ENCODE peak calls at places on chromosomes 12 and 14, in five cellular contexts. C, Z, V, N and B are unnamed samples.

GRCh38 chr12:52263761-52264434 is 10.5 kb upstream of the KRT86 start:
- DNase-seq in V (no peak), C (no peak), Z (no peak), N (no peak), B (no peak)

GRCh38 chr14:68394719-68395117 is 398.1 kb downstream of the ZFP36L1 start:
- DNase-seq in Z (no peak), V (no peak), N (no peak), C (peak), B (no peak)

GRCh38 chr12:126481688-126482087 is 1416.5 kb downstream of the AACS start:
- DNase-seq in C (no peak), Z (no peak), N (no peak), V (no peak), B (no peak)

GRCh38 chr12:12700249-12700648 is 4.3 kb upstream of the GPR19 start:
- DNase-seq in C (no peak), Z (no peak), N (no peak), V (no peak), B (no peak)

GRCh38 chr14:33934043-33934750 is 16.7 kb downstream of the EGLN3 start:
- DNase-seq in N (no peak), C (no peak), Z (no peak), V (no peak), B (no peak)

GRCh38 chr12:34300376-34301250 is 278.3 kb downstream of the ALG10 start:
- DNase-seq in V (no peak), Z (no peak), N (no peak), C (no peak), B (no peak)

GRCh38 chr12:32217354-32218310 is 111.0 kb downstream of the BICD1 start:
- DNase-seq in C (no peak), N (peak), V (peak), Z (peak), B (peak)

GRCh38 chr12:93894391-93895095 is 217.4 kb downstream of the CRADD start:
- DNase-seq in Z (no peak), C (peak), V (peak), N (peak), B (no peak)

GRCh38 chr12:23473071-23473470 is 476.4 kb downstream of the SOX5 start:
- DNase-seq in Z (no peak), N (no peak), C (no peak), V (no peak), B (no peak)

GRCh38 chr14:28603606-28604005 is 163.0 kb upstream of the FOXG1 start:
- DNase-seq in C (no peak), N (no peak), V (peak), Z (no peak), B (no peak)

GRCh38 chr14:92690171-92691011 is 58.0 kb downstream of the LGMN start:
- DNase-seq in N (peak), Z (peak), C (no peak), V (peak), B (no peak)

GRCh38 chr12:45186762-45187161 is 29.1 kb upstream of the ANO6 start:
- DNase-seq in C (no peak), Z (no peak), N (no peak), V (no peak), B (no peak)

GRCh38 chr12:6613015-6613775 is 6.0 kb upstream of the CHD4 start:
- DNase-seq in V (peak), C (peak), Z (no peak), N (peak), B (no peak)

GRCh38 chr12:57112492-57113294 is 1.5 kb upstream of the STAT6 start:
- DNase-seq in C (no peak), Z (no peak), V (no peak), N (no peak), B (no peak)

GRCh38 chr12:19222566-19222965 is 93.0 kb downstream of the PLEKHA5 start:
- DNase-seq in N (no peak), Z (no peak), C (no peak), V (no peak), B (no peak)

GRCh38 chr12:89650239-89650638 is 58.4 kb downstream of the ATP2B1 start:
- DNase-seq in C (no peak), N (peak), V (peak), Z (no peak), B (no peak)

GRCh38 chr12:751828-752672 is at the start of gene WNK1:
- DNase-seq in N (peak), V (peak), C (peak), Z (peak), B (peak)

GRCh38 chr12:88416786-88417185 is 163.5 kb downstream of the KITLG start:
- DNase-seq in V (peak), Z (no peak), N (no peak), C (no peak), B (no peak)

GRCh38 chr12:57759360-57759980 is 4.6 kb downstream of the MARCHF9 start:
- DNase-seq in C (no peak), V (peak), Z (no peak), N (no peak), B (no peak)

GRCh38 chr14:72450473-72451044 is 443.3 kb downstream of the DPF3 start:
- DNase-seq in Z (no peak), C (no peak), V (no peak), N (no peak), B (no peak)

GRCh38 chr12:1606021-1606622 is 11.7 kb upstream of the FBXL14 start:
- DNase-seq in C (peak), Z (peak), N (peak), V (peak), B (peak)

GRCh38 chr12:2541805-2542204 is 253.0 kb upstream of the FKBP4 start:
- DNase-seq in V (no peak), C (no peak), Z (no peak), N (no peak), B (no peak)

GRCh38 chr12:94186461-94187237 is 38.3 kb downstream of the PLXNC1 start:
- DNase-seq in Z (peak), N (peak), C (peak), V (peak), B (no peak)

GRCh38 chr12:100986595-100987547 is 192.3 kb downstream of the ANO4 start:
- DNase-seq in V (peak), Z (no peak), C (no peak), N (peak), B (no peak)

GRCh38 chr14:67926821-67927220 is 107.2 kb downstream of the RAD51B start:
- DNase-seq in N (no peak), V (no peak), C (no peak), Z (no peak), B (no peak)

GRCh38 chr14:29724991-29725390 is 202.7 kb downstream of the PRKD1 start:
- DNase-seq in Z (no peak), C (no peak), V (peak), N (peak), B (no peak)

GRCh38 chr12:30753761-30754382 is 879 bp downstream of the CAPRIN2 start:
- DNase-seq in Z (peak), N (peak), V (peak), C (no peak), B (no peak)

GRCh38 chr14:68811161-68811560 is 18.3 kb upstream of the ZFP36L1 start:
- DNase-seq in Z (no peak), V (no peak), N (no peak), C (no peak), B (no peak)

GRCh38 chr14:91400696-91401095 is 16.9 kb downstream of the CCDC88C start:
- DNase-seq in C (no peak), V (peak), Z (no peak), N (peak), B (no peak)

GRCh38 chr14:90381011-90381790 is 15.6 kb upstream of the CALM1 start:
- DNase-seq in Z (no peak), C (no peak), V (peak), N (no peak), B (no peak)

DNA sequence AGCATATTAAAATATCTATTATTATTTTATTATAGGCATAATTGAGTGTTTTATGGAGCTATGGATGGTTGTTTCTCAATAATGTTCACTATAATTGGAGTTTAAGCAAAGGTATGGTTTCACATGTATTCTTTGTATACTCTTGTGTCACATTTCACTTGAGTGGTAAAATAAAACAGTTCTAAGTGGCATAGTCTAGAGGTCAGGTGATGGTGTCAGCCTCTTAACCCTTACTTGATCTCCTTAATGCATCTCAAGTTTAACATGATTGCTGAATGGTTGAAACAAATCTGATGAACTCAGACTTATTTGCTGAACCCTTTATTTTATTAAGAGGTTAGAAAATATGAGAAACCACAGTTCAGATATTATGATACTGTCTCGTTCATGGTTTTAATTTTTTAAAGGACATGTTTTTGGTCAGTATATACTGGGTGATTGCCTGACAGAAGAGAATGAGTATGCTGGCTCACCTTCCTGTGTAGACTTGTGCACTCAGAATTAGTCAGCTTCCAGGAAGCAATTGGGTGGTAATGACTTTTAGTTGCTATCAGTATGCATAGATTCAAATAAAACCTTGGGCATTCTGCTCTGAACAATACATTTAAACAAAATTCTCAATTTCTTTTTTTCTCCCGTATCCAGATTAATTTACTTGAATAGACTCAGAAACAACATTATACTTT is 464.6 kb downstream of the PCNX1 start:
- DNase-seq in V (peak), C (no peak), Z (no peak), N (peak), B (peak)
- H3K27ac ChIP-seq in V (peak), C (no peak), Z (no peak), N (peak), B (peak)

GRCh38 chr12:92603741-92604432 is 98.9 kb upstream of the PLEKHG7 start:
- DNase-seq in Z (peak), N (peak), V (peak), C (no peak), B (peak)

GRCh38 chr12:92604786-92605185 is 98.0 kb upstream of the PLEKHG7 start:
- DNase-seq in Z (no peak), V (no peak), C (no peak), N (no peak), B (no peak)

GRCh38 chr12:92606956-92607355 is 95.8 kb upstream of the PLEKHG7 start:
- DNase-seq in Z (no peak), C (no peak), N (no peak), V (no peak), B (no peak)

GRCh38 chr12:92602930-92603623 is 99.7 kb upstream of the PLEKHG7 start:
- DNase-seq in V (peak), C (no peak), Z (peak), N (peak), B (no peak)

DNA sequence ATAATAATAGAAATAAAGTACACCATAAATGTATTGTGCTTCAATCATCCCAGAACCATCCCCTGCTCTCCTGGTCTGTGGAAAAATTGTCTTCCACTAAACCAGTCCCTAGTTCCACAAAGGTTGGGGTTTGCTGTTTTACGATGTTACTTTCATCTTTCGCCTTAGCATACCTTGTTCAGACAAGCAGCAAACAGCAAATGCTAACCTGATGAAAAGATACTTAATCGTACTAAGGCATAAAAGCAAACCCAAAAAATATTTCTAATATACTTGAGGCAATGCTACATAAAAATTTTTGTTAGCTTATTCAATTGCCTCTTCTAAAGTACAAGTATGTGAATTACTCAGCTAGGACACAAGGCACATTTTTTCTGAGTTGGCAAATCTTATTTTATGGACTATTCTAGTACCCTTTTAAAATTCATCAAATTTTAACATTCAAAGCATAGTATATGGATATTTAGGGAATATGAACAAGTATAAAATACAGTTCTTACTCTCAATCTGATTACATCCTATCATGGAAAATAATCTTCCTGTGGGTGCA is 97.1 kb upstream of the PLEKHG7 start:
- DNase-seq in V (no peak), Z (no peak), N (peak), C (no peak), B (no peak)
- H3K27ac ChIP-seq in V (no peak), Z (no peak), N (no peak), C (peak), B (peak)

GRCh38 chr14:100076630-100077029 is 11.4 kb downstream of the EVL start:
- DNase-seq in Z (peak), N (peak), V (peak), C (peak), B (no peak)
- H3K27ac ChIP-seq in Z (no peak), N (no peak), V (no peak), C (peak), B (no peak)

DNA sequence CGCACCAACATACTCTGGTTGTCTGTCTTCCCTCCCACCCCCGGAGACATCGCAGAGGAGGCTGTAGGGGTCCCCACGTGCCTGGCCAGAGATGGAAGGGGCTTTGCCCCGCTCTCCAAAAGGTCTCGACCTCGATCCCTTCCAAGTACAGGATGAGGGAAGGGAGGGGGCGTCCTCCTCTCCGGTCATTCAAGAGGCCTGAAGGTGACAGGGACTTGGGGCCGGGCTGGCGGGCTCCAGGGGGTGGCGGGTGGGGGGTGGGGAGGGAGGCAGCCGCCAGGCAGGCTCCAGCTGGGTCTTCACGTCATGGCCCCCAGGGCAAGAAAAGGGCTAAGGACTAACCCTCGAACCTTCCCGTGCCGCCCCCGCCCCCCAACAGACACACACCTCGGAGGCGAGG is 15.1 kb downstream of the TBX3 start:
- DNase-seq in Z (no peak), N (no peak), V (no peak), C (no peak), B (no peak)
- H3K27ac ChIP-seq in Z (peak), N (peak), V (peak), C (peak), B (peak)

GRCh38 chr12:60172696-60173095 is 576.9 kb downstream of the SLC16A7 start:
- DNase-seq in N (no peak), Z (no peak), V (no peak), C (no peak), B (no peak)
- H3K27ac ChIP-seq in N (no peak), Z (no peak), V (no peak), C (no peak), B (no peak)

DNA sequence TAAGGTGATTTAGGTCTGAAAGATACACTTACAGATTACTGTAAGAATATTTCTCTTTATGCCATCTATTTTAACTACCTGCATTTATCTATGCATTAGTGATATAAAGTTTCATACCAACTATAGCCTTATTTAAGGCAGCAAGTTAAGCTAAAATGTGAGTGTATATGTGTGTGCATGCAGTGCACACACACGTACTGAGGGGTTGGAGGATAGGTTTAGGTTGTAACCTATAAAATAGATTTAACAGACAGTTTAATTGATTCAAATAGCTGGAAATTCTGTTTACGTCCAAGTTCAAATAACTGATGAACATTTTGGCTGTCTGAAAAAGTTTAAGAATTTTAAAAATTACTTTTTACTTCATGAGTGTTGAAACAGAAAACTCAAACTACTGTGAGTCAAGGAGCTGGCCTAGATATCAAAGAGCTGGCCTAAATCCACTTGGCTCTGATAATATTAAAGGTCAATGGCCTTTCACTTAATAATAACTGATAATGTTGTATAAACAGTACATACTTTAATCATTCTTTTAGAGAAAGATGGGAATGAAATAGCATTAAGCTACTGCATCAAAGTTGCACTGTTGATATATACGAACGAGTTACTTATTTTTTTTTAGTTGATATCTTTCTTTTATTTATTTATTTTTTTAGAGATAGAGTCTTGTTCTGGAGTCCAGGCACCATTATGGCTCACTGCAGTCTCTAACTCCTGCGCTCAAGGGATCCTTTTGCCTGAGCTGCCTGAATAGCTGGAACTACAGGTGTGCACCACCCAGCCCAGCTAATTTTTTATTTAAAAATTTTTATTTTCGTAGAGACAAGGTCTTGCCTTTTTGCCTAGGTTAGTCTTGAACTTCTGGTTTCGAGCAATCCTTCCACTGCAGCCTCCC is 13.8 kb upstream of the KCNJ8 start:
- DNase-seq in N (no peak), Z (no peak), V (no peak), C (no peak), B (no peak)
- H3K27ac ChIP-seq in N (no peak), Z (no peak), V (no peak), C (peak), B (no peak)

GRCh38 chr12:132653567-132654290 is 33.4 kb downstream of the POLE start:
- DNase-seq in N (no peak), V (peak), C (no peak), Z (no peak), B (no peak)
- H3K27ac ChIP-seq in N (no peak), V (no peak), C (no peak), Z (no peak), B (no peak)

GRCh38 chr12:124004233-124004875 is 31.3 kb downstream of the ZNF664 start:
- DNase-seq in C (no peak), V (no peak), Z (no peak), N (peak), B (no peak)

GRCh38 chr12:124002654-124003053 is 29.6 kb downstream of the ZNF664 start:
- DNase-seq in V (no peak), C (no peak), N (no peak), Z (no peak), B (no peak)

GRCh38 chr12:124001343-124001742 is 28.3 kb downstream of the ZNF664 start:
- DNase-seq in V (no peak), Z (no peak), C (no peak), N (no peak), B (no peak)

GRCh38 chr12:124000111-124000510 is 27.1 kb downstream of the ZNF664 start:
- DNase-seq in C (no peak), N (no peak), Z (no peak), V (no peak), B (no peak)

DNA sequence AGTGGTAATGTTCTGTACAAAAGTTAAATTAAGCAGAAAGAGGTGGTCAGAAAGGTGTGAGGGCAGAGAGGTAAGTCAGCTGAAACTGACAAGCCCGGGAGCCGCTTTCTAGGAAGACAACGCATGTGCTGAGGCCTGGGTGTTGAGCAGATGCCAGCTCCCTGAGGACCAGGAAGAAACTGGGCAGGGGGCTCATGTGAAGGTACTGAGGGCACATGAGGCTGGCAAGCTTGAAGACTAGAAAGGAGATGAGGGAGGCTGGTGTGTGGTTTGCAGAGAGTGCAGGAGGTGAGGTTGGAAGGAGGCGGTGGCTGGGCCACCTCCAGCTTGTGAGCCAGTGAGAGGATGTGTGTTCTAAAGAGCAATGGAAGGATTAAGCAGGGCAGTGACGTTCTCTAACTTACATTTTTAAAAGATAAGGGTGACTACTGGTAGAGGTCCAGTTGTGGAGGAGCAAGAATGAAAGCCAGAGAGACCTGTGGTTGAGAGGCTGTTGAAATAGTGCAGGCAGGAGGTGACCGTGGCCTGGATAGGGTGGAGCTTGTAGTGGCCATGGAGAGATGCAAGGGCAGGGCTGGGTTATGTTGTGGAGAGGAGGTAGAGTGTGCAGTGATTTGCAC is 29.1 kb downstream of the ZNF664 start:
- DNase-seq in C (no peak), V (peak), Z (no peak), N (no peak), B (no peak)
- H3K27ac ChIP-seq in C (no peak), V (no peak), Z (no peak), N (no peak), B (no peak)

DNA sequence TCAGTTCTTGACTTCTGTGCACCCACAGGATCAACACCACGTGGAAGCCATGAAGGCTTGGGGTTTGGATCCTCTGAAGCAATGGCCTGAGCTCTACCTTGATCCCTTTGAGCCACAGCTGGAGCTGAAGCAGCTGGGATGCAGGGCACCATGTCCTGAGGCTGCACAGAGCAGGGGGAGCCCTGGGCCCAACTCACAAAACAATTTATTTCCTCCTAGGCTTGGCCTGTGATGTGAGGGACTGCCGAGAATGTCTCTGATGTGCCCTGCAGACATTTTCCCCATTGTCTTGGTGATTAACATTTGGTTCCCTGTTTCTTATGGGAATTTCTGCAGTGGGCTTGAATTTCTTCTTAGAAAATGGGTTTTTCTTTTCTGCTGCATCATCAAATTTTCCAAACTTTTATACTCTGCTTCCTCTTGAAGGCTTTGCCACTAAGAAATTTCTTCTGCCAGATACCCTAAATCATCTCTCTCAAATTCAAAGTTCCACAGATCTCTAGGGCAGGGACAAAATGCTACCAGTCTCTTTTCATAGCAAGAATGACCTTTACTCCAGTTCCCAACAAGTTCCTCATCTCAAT is 288.2 kb downstream of the CCDC59 start:
- DNase-seq in N (no peak), Z (no peak), V (no peak), C (no peak), B (no peak)
- H3K27ac ChIP-seq in N (no peak), Z (no peak), V (no peak), C (no peak), B (no peak)